ENCODE peak calls at places on chromosomes 13 and 19, in eight cellular contexts. One of them, this sample, is unnamed.

GRCh38 chr19:6556480-6556879 is 25.7 kb downstream of the TNFSF9 start:
- ATAC-seq in Panc1: no peak
- ATAC-seq in GM23338: no peak
- ATAC-seq in GM12878: peak; percentile 48
- ATAC-seq in K562: no peak
- ATAC-seq in HCT116: no peak
- ATAC-seq in HepG2: no peak
- ATAC-seq in upper lobe of left lung: no peak
- ATAC-seq in this sample: no peak

GRCh38 chr13:97935071-97935470 is 18.4 kb upstream of the IPO5 start:
- ATAC-seq in GM12878: no peak
- ATAC-seq in HCT116: no peak
- ATAC-seq in GM23338: no peak
- ATAC-seq in K562: no peak
- ATAC-seq in upper lobe of left lung: no peak
- ATAC-seq in HepG2: no peak
- ATAC-seq in Panc1: no peak
- ATAC-seq in this sample: no peak

GRCh38 chr19:13044160-13044853 is 49.0 kb downstream of the NFIX start:
- ATAC-seq in GM23338: no peak
- ATAC-seq in GM12878: no peak
- ATAC-seq in K562: no peak
- ATAC-seq in Panc1: peak; percentile 47
- ATAC-seq in HepG2: no peak
- ATAC-seq in HCT116: peak; percentile 40
- ATAC-seq in upper lobe of left lung: no peak
- ATAC-seq in this sample: no peak

GRCh38 chr13:59641261-59641660 is 522.5 kb downstream of the DIAPH3 start:
- ATAC-seq in HepG2: peak; percentile 88
- ATAC-seq in Panc1: no peak
- ATAC-seq in GM12878: no peak
- ATAC-seq in HCT116: peak; percentile 66
- ATAC-seq in upper lobe of left lung: no peak
- ATAC-seq in GM23338: peak; percentile 98
- ATAC-seq in K562: peak; percentile 57
- ATAC-seq in this sample: no peak

GRCh38 chr13:99265162-99265822 is 7.1 kb upstream of the GPR18 start:
- ATAC-seq in GM23338: peak; percentile 30
- ATAC-seq in GM12878: no peak
- ATAC-seq in K562: no peak
- ATAC-seq in HCT116: no peak
- ATAC-seq in upper lobe of left lung: no peak
- ATAC-seq in HepG2: no peak
- ATAC-seq in Panc1: no peak
- ATAC-seq in this sample: no peak

GRCh38 chr19:35400773-35401100 is 29.9 kb downstream of the GPR42 start:
- ATAC-seq in GM23338: no peak
- ATAC-seq in upper lobe of left lung: no peak
- ATAC-seq in GM12878: no peak
- ATAC-seq in HepG2: no peak
- ATAC-seq in HCT116: no peak
- ATAC-seq in K562: no peak
- ATAC-seq in Panc1: no peak
- ATAC-seq in this sample: no peak

GRCh38 chr19:34512254-34512796 is 30.8 kb downstream of the WTIP start:
- ATAC-seq in HepG2: no peak
- ATAC-seq in Panc1: peak; percentile 14
- ATAC-seq in GM23338: no peak
- ATAC-seq in upper lobe of left lung: peak; percentile 57
- ATAC-seq in K562: no peak
- ATAC-seq in GM12878: no peak
- ATAC-seq in HCT116: no peak
- ATAC-seq in this sample: no peak

GRCh38 chr19:6529937-6530384 is 865 bp upstream of the TNFSF9 start:
- ATAC-seq in upper lobe of left lung: no peak
- ATAC-seq in GM12878: no peak
- ATAC-seq in HCT116: no peak
- ATAC-seq in HepG2: no peak
- ATAC-seq in GM23338: no peak
- ATAC-seq in K562: no peak
- ATAC-seq in Panc1: no peak
- ATAC-seq in this sample: no peak

GRCh38 chr13:51112771-51113170 is 1.7 kb upstream of the C13orf42 start:
- ATAC-seq in Panc1: no peak
- ATAC-seq in HCT116: no peak
- ATAC-seq in upper lobe of left lung: no peak
- ATAC-seq in GM23338: no peak
- ATAC-seq in HepG2: no peak
- ATAC-seq in GM12878: no peak
- ATAC-seq in K562: no peak
- ATAC-seq in this sample: no peak

GRCh38 chr13:36975172-36975571 is 24.0 kb downstream of the ALG5 start:
- ATAC-seq in HepG2: no peak
- ATAC-seq in Panc1: no peak
- ATAC-seq in HCT116: no peak
- ATAC-seq in K562: no peak
- ATAC-seq in GM23338: no peak
- ATAC-seq in GM12878: no peak
- ATAC-seq in upper lobe of left lung: no peak
- ATAC-seq in this sample: no peak

GRCh38 chr19:31351212-31352193 is 2.3 kb upstream of the TSHZ3 start:
- ATAC-seq in GM12878: no peak
- ATAC-seq in HCT116: no peak
- ATAC-seq in K562: no peak
- ATAC-seq in Panc1: no peak
- ATAC-seq in HepG2: no peak
- ATAC-seq in upper lobe of left lung: no peak
- ATAC-seq in GM23338: peak; percentile 5
- ATAC-seq in this sample: no peak

GRCh38 chr13:98466634-98467236 is 110.2 kb downstream of the STK24 start:
- ATAC-seq in Panc1: peak; percentile 66
- ATAC-seq in upper lobe of left lung: no peak
- ATAC-seq in K562: peak; percentile 89
- ATAC-seq in GM23338: peak; percentile 91
- ATAC-seq in GM12878: peak; percentile 78
- ATAC-seq in HCT116: peak; percentile 91
- ATAC-seq in HepG2: peak; percentile 74
- ATAC-seq in this sample: peak; percentile 33

GRCh38 chr13:85618514-85618913 is 180.7 kb downstream of the SLITRK6 start:
- ATAC-seq in Panc1: no peak
- ATAC-seq in GM12878: no peak
- ATAC-seq in HepG2: no peak
- ATAC-seq in GM23338: no peak
- ATAC-seq in upper lobe of left lung: no peak
- ATAC-seq in HCT116: no peak
- ATAC-seq in K562: no peak
- ATAC-seq in this sample: no peak

GRCh38 chr13:99214232-99214631 is 13.6 kb downstream of the UBAC2 start:
- ATAC-seq in GM12878: peak; percentile 86
- ATAC-seq in upper lobe of left lung: no peak
- ATAC-seq in GM23338: peak; percentile 72
- ATAC-seq in Panc1: no peak
- ATAC-seq in HepG2: no peak
- ATAC-seq in K562: no peak
- ATAC-seq in HCT116: no peak
- ATAC-seq in this sample: no peak

GRCh38 chr13:43749503-43749902 is 37.3 kb downstream of the ENOX1 start:
- ATAC-seq in Panc1: no peak
- ATAC-seq in K562: no peak
- ATAC-seq in GM12878: no peak
- ATAC-seq in upper lobe of left lung: no peak
- ATAC-seq in HepG2: no peak
- ATAC-seq in GM23338: no peak
- ATAC-seq in HCT116: no peak
- ATAC-seq in this sample: no peak

GRCh38 chr13:79336971-79337370 is 69.1 kb downstream of the RBM26 start:
- ATAC-seq in GM12878: no peak
- ATAC-seq in K562: no peak
- ATAC-seq in HepG2: no peak
- ATAC-seq in GM23338: no peak
- ATAC-seq in HCT116: no peak
- ATAC-seq in upper lobe of left lung: no peak
- ATAC-seq in Panc1: no peak
- ATAC-seq in this sample: no peak
- TF ChIP-seq POLR2AphosphoS5 in GM12878: no peak
- TF ChIP-seq POLR2AphosphoS5 in K562: no peak
- TF ChIP-seq POLR2AphosphoS5 in HepG2: no peak
- TF ChIP-seq POLR2AphosphoS5 in GM23338: no peak
- TF ChIP-seq POLR2AphosphoS5 in HCT116: no peak
- TF ChIP-seq POLR2AphosphoS5 in upper lobe of left lung: no peak
- TF ChIP-seq POLR2AphosphoS5 in Panc1: no peak
- TF ChIP-seq POLR2AphosphoS5 in this sample: no peak

GRCh38 chr13:33676045-33676699 is 141.8 kb upstream of the RFC3 start:
- ATAC-seq in K562: no peak
- ATAC-seq in HepG2: peak; percentile 58
- ATAC-seq in GM23338: no peak
- ATAC-seq in HCT116: peak; percentile 11
- ATAC-seq in upper lobe of left lung: no peak
- ATAC-seq in GM12878: no peak
- ATAC-seq in Panc1: peak; percentile 38
- ATAC-seq in this sample: peak; percentile 3

GRCh38 chr13:33665776-33666175 is 152.2 kb upstream of the RFC3 start:
- ATAC-seq in Panc1: no peak
- ATAC-seq in HepG2: no peak
- ATAC-seq in GM23338: no peak
- ATAC-seq in GM12878: no peak
- ATAC-seq in HCT116: no peak
- ATAC-seq in upper lobe of left lung: no peak
- ATAC-seq in K562: no peak
- ATAC-seq in this sample: no peak

GRCh38 chr13:33677215-33677614 is 140.7 kb upstream of the RFC3 start:
- ATAC-seq in GM12878: no peak
- ATAC-seq in HCT116: no peak
- ATAC-seq in Panc1: no peak
- ATAC-seq in K562: no peak
- ATAC-seq in HepG2: no peak
- ATAC-seq in GM23338: no peak
- ATAC-seq in upper lobe of left lung: no peak
- ATAC-seq in this sample: no peak

GRCh38 chr13:33676700-33677048 is 141.3 kb upstream of the RFC3 start:
- ATAC-seq in HCT116: peak; percentile 96
- ATAC-seq in K562: no peak
- ATAC-seq in HepG2: peak; percentile 84
- ATAC-seq in Panc1: peak; percentile 86
- ATAC-seq in GM23338: peak; percentile 55
- ATAC-seq in GM12878: no peak
- ATAC-seq in upper lobe of left lung: peak; percentile 86
- ATAC-seq in this sample: peak; percentile 78

DNA sequence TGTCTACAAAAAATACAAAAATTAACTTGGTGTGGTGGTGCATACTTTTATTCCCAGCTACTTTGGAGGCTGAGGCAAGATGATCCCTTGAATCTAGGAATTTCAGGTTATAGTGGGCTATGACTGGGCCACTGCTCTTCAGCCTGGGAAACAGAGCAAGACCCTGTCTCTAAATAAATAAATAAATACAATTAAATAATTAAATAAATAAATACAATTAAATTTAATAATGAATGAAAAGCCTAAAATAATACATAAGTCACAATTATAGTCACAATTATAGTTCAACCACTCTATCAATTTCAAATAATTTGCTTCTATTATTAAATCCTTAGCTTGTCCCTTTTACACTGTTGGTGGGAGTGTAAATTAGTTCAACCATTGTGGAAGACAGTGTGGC is 146.4 kb upstream of the RFC3 start:
- ATAC-seq in GM12878: no peak
- ATAC-seq in Panc1: no peak
- ATAC-seq in HCT116: no peak
- ATAC-seq in HepG2: no peak
- ATAC-seq in upper lobe of left lung: no peak
- ATAC-seq in GM23338: no peak
- ATAC-seq in K562: no peak
- ATAC-seq in this sample: no peak
- TF ChIP-seq POLR2AphosphoS5 in GM12878: no peak
- TF ChIP-seq POLR2AphosphoS5 in Panc1: no peak
- TF ChIP-seq POLR2AphosphoS5 in HCT116: no peak
- TF ChIP-seq POLR2AphosphoS5 in HepG2: no peak
- TF ChIP-seq POLR2AphosphoS5 in upper lobe of left lung: no peak
- TF ChIP-seq POLR2AphosphoS5 in GM23338: no peak
- TF ChIP-seq POLR2AphosphoS5 in K562: no peak
- TF ChIP-seq POLR2AphosphoS5 in this sample: no peak

DNA sequence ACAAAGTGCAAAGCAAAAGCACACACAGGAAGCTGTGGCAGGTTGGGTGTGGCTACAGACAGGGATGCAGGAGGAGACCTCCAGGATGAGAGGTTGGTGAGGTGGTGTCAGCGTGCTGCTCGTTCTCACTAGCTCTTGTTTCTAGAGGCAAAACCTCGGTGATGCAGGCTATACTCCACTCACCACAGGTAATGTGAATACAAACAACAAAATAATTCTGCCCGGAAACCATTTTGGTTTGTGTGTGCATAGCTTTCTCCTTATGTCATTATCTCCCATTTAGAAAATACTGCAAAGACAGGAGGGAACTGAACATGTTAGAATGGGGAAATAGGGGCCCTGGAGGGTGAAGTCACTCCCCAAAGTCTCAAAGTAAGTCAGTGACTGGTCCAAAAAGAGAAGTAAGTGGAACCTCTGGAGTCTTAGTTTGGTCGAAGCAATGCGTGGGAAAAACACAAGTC is 9.4 kb downstream of the LCP1 start:
- ATAC-seq in upper lobe of left lung: peak; percentile 31
- ATAC-seq in GM23338: no peak
- ATAC-seq in HCT116: no peak
- ATAC-seq in GM12878: peak; percentile 11
- ATAC-seq in HepG2: no peak
- ATAC-seq in Panc1: no peak
- ATAC-seq in K562: no peak
- ATAC-seq in this sample: no peak
- TF ChIP-seq POLR2AphosphoS5 in upper lobe of left lung: peak; percentile 7
- TF ChIP-seq POLR2AphosphoS5 in GM23338: no peak
- TF ChIP-seq POLR2AphosphoS5 in HCT116: no peak
- TF ChIP-seq POLR2AphosphoS5 in GM12878: peak; percentile 57
- TF ChIP-seq POLR2AphosphoS5 in HepG2: no peak
- TF ChIP-seq POLR2AphosphoS5 in Panc1: no peak
- TF ChIP-seq POLR2AphosphoS5 in K562: no peak
- TF ChIP-seq POLR2AphosphoS5 in this sample: no peak

GRCh38 chr13:113919761-113920160 is 54.1 kb downstream of the C13orf46 start:
- ATAC-seq in K562: no peak
- ATAC-seq in HCT116: no peak
- ATAC-seq in GM23338: no peak
- ATAC-seq in Panc1: peak; percentile 18
- ATAC-seq in GM12878: no peak
- ATAC-seq in upper lobe of left lung: no peak
- ATAC-seq in HepG2: no peak
- ATAC-seq in this sample: no peak

GRCh38 chr13:113918981-113919646 is 54.8 kb downstream of the C13orf46 start:
- ATAC-seq in upper lobe of left lung: no peak
- ATAC-seq in GM12878: no peak
- ATAC-seq in HepG2: no peak
- ATAC-seq in K562: no peak
- ATAC-seq in Panc1: no peak
- ATAC-seq in HCT116: no peak
- ATAC-seq in GM23338: no peak
- ATAC-seq in this sample: no peak

GRCh38 chr13:113920173-113920572 is 53.7 kb downstream of the C13orf46 start:
- ATAC-seq in GM12878: no peak
- ATAC-seq in K562: no peak
- ATAC-seq in upper lobe of left lung: no peak
- ATAC-seq in GM23338: no peak
- ATAC-seq in HepG2: no peak
- ATAC-seq in Panc1: peak; percentile 36
- ATAC-seq in HCT116: no peak
- ATAC-seq in this sample: no peak

GRCh38 chr13:113921763-113922162 is 52.1 kb downstream of the C13orf46 start:
- ATAC-seq in Panc1: no peak
- ATAC-seq in GM23338: no peak
- ATAC-seq in GM12878: no peak
- ATAC-seq in K562: no peak
- ATAC-seq in HepG2: no peak
- ATAC-seq in HCT116: no peak
- ATAC-seq in upper lobe of left lung: no peak
- ATAC-seq in this sample: no peak

GRCh38 chr13:113920606-113921306 is 53.1 kb downstream of the C13orf46 start:
- ATAC-seq in Panc1: no peak
- ATAC-seq in HepG2: no peak
- ATAC-seq in K562: no peak
- ATAC-seq in GM12878: no peak
- ATAC-seq in HCT116: no peak
- ATAC-seq in upper lobe of left lung: no peak
- ATAC-seq in GM23338: no peak
- ATAC-seq in this sample: no peak
- TF ChIP-seq POLR2AphosphoS5 in Panc1: no peak
- TF ChIP-seq POLR2AphosphoS5 in HepG2: no peak
- TF ChIP-seq POLR2AphosphoS5 in K562: no peak
- TF ChIP-seq POLR2AphosphoS5 in GM12878: no peak
- TF ChIP-seq POLR2AphosphoS5 in HCT116: no peak
- TF ChIP-seq POLR2AphosphoS5 in upper lobe of left lung: no peak
- TF ChIP-seq POLR2AphosphoS5 in GM23338: no peak
- TF ChIP-seq POLR2AphosphoS5 in this sample: no peak